ENCODE peak calls at places on chromosome 1, in four cellular contexts. J is DND-41, Y is cardiac fibroblast, E is skeletal muscle cell. L is an unnamed sample.
A peak's percentile ranks its signal among the peaks of the same experiment; 100 is the strongest.

GRCh38 chr1:57874426-57874825 is 450.6 kb upstream of the DAB1 start:
- DNase-seq in J (no peak), Y (no peak), E (no peak), L (peak; percentile 29)

GRCh38 chr1:103108525-103109150 is 316 bp upstream of the COL11A1 start:
- DNase-seq in J (no peak), Y (peak; percentile 14), E (no peak), L (peak; percentile 47)

GRCh38 chr1:22342734-22343191 is 108.9 kb upstream of the ZBTB40 start:
- DNase-seq in J (no peak), Y (no peak), E (no peak), L (no peak)

GRCh38 chr1:150259758-150260669 is 2.4 kb downstream of the CA14 start:
- DNase-seq in J (no peak), Y (peak; percentile 51), E (no peak), L (no peak)

GRCh38 chr1:216483672-216484401 is 60.6 kb upstream of the USH2A start:
- DNase-seq in J (no peak), Y (no peak), E (no peak), L (no peak)

GRCh38 chr1:8078176-8078671 is 52.1 kb upstream of the ERRFI1 start:
- DNase-seq in J (no peak), Y (peak; percentile 67), E (peak; percentile 74), L (peak; percentile 83)

GRCh38 chr1:161706483-161707347 is at the start of gene FCRLA:
- DNase-seq in J (no peak), Y (peak; percentile 86), E (peak; percentile 87), L (peak; percentile 91)

GRCh38 chr1:111082421-111083192 is 57.3 kb downstream of the DRAM2 start:
- DNase-seq in J (no peak), Y (peak; percentile 11), E (peak; percentile 38), L (peak; percentile 87)

GRCh38 chr1:4108741-4109625 is 208.9 kb upstream of the C1orf174 start:
- DNase-seq in J (no peak), Y (no peak), E (no peak), L (no peak)

GRCh38 chr1:119623651-119624050 is 24.4 kb downstream of the ZNF697 start:
- DNase-seq in J (no peak), Y (peak; percentile 26), E (no peak), L (no peak)

GRCh38 chr1:244614113-244614836 is 38.7 kb upstream of the DESI2 start:
- DNase-seq in J (no peak), Y (peak; percentile 33), E (no peak), L (peak; percentile 26)

GRCh38 chr1:232664844-232665777 is 35.2 kb upstream of the SIPA1L2 start:
- DNase-seq in J (no peak), Y (no peak), E (no peak), L (no peak)

GRCh38 chr1:234281826-234282489 is 91.3 kb upstream of the COA6 start:
- DNase-seq in J (no peak), Y (no peak), E (no peak), L (peak; percentile 11)

GRCh38 chr1:103129255-103129654 is 20.9 kb upstream of the COL11A1 start:
- DNase-seq in J (no peak), Y (peak; percentile 17), E (peak; percentile 86), L (peak; percentile 88)

GRCh38 chr1:182552527-182552926 is 36.5 kb downstream of the RNASEL start:
- DNase-seq in J (no peak), Y (no peak), E (no peak), L (peak; percentile 3)

GRCh38 chr1:194076646-194077045 is 890.2 kb upstream of the B3GALT2 start:
- DNase-seq in J (no peak), Y (peak; percentile 47), E (no peak), L (no peak)

GRCh38 chr1:97571760-97572159 is 349.1 kb downstream of the DPYD start:
- DNase-seq in J (no peak), Y (peak; percentile 16), E (no peak), L (peak; percentile 9)

GRCh38 chr1:119000371-119001180 is 12.4 kb upstream of the TBX15 start:
- DNase-seq in J (no peak), Y (no peak), E (no peak), L (peak; percentile 17)

GRCh38 chr1:160578694-160579191 is 553 bp downstream of the CD84 start:
- DNase-seq in J (no peak), Y (no peak), E (no peak), L (no peak)
- H3K4me3 ChIP-seq in J (peak overlapping the region; percentile 17), Y (no peak overlapping the region), E (no peak overlapping the region), L (no peak overlapping the region)

DNA sequence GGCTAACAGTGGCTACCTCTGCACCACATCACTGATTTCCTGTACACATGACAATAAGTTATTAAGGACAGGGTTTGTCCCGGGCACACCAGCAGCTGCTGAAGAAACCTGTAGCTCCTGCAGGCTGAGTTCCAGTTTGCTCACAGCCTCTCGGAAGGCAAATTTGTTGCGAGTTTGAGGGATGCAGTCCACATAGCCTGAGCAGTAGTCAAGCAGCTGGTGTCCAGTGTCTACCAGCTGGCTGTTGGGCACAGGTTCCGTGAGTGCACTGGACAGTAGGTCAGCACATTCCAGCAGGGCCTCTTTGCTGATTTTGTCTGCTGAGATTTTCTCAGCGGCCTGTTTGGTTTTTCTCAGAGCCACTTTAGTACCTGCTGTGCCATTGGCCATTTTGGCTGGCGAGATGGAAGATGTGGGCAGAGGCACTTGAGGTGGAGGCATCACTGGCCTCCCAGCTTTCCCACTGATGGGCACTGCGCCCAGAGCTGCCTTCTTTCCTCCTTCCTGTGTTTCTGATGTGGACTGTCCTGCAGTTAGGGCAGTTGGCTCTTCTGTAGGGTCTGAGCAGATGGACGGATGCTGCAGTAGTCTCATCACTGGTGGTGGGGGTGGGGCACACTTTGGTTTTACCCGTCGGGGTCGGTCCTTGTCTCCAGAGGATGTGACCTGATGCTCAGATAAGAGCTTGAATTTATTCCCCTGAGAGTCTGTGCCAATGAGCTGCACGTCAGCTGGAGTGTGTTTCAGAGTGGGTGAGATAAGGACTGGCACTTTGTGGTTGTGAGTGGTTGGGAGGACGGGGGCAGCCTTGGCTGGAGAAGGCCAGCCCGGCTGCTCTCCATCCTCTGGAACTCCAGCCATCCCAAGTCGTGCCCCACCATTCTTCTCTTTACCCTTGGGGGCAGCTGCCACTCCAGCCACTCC is 26.1 kb downstream of the TOR3A start:
- DNase-seq in J (no peak), Y (peak; percentile 23), E (no peak), L (no peak)
- H3K4me3 ChIP-seq in J (no peak overlapping the region), Y (no peak overlapping the region), E (no peak overlapping the region), L (no peak overlapping the region)

DNA sequence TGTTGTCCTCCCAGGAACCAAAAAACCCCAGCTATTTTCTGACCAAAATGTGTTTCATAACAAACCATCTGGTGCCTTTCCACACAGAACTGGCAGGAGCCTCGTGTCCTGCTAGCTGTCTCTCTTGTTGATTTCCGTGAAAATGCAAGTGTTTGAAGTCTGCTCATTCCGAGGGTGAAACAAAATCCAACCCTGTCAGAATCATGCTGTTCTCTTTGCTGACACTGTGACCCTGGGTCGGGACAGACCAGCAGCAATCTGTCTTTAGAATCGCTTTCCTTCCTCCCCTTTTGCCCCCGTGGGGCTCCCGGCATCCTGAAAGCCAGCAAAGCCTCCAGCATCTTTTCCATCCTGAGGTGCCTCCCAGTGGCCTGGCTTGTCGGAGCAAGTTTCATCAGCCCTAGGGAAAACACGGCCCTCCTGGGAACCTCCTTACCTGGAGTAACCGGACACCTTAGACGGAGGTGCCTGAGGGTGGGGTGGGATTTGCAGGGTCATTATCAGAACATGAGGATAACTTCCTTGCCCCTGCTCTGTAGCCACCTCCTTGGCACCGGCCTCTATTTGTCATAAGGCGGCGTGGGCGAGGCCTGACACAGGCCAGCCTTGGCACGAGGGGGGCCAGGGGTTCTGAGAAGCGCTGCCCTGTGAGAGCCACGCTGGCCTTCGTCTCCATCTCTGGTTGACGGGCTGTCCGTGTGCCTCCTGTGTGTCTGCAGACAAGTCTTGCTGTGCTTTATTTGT is 24.9 kb downstream of the LDLRAP1 start:
- DNase-seq in J (no peak), Y (peak; percentile 62), E (no peak), L (peak; percentile 89)
- H3K4me3 ChIP-seq in J (no peak overlapping the region), Y (no peak overlapping the region), E (no peak overlapping the region), L (peak overlapping the region; percentile 8)

DNA sequence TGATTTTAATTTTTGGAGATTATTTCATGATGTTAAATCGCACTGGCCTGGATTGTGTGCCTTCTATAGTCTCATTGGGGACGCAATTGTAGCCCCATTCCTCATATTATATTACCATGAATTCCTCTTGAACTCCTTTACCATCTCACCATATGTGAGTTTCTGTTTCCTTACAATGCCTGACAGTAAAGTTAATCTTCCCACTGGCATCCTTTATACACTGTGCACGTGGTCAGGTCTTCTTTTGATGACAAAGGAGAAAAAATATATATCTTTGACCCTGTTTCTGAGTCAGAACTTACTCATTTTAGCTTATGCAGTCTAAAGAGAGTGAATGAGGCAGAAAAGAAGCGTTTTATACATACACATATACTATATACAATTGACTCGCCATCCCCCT is 774 bp upstream of the ABL2 start:
- DNase-seq in J (no peak), Y (peak; percentile 35), E (peak; percentile 43), L (no peak)
- H3K4me3 ChIP-seq in J (peak overlapping the region; percentile 39), Y (peak overlapping the region; percentile 81), E (peak overlapping the region; percentile 86), L (peak overlapping the region; percentile 78)

GRCh38 chr1:243268751-243269460 is 13.1 kb downstream of the SDCCAG8 start:
- DNase-seq in J (no peak), Y (peak; percentile 71), E (no peak), L (no peak)
- H3K4me3 ChIP-seq in J (no peak overlapping the region), Y (peak overlapping the region; percentile 22), E (no peak overlapping the region), L (no peak overlapping the region)

DNA sequence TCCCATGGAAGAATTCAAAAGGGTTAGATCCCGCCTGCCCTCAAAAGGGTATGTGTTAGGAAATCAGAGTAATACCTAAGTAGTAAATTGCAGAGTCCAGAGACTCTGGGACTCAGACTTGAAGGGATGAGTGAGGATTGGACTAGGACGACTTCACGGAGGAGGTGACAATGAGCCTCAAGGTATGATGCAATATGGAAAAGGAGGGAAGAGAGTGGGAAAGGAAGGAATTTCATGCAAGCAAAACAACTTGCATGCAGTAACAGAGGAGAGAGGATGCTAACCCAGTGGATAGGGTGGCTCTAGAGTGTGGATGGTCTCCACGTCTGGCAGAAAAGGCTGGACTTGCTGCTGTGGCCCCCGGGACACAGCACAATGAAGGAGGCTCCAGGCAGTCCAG is 4.8 kb downstream of the CAPN2 start:
- DNase-seq in J (no peak), Y (no peak), E (no peak), L (no peak)
- H3K4me3 ChIP-seq in J (no peak overlapping the region), Y (no peak overlapping the region), E (no peak overlapping the region), L (no peak overlapping the region)

DNA sequence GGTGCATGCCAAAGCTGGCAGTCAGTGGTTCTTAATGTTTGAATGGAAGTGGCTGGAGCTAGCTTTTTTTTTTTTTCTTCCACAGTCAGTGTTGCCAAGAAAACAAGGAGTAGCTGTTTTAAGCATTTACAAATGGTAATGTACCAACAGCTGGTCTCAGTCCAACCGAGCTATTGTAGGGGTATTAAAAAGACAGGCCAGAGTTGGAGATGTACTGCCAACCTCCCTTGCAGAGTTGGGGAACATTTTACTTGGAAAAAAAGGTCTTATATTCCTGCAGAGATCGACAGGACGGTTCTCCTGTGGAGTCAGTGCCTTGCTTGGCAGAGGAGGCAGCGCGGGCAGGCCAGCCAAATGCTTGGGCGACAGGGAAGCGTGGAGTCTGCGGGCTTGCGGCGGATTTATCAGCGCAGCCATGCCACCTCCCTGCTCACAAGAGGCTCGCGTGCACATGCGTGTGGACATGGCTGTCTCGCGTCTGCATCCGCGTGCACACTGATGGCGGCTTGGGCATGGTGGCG is 338.1 kb downstream of the RPS6KC1 start:
- DNase-seq in J (no peak), Y (no peak), E (no peak), L (no peak)
- H3K4me3 ChIP-seq in J (no peak overlapping the region), Y (no peak overlapping the region), E (no peak overlapping the region), L (no peak overlapping the region)

L was measured in AG10803.